ENCODE peak calls at places on chromosomes 1 and 21, in seven cellular contexts. D is GM12878, I is H1, N is HepG2, O is Panc1, E is K562, K is SK-N-SH. U is an unnamed sample.

GRCh38 chr1:177546346-177546745 is 375.6 kb downstream of the BRINP2 start:
- DNase-seq in D (no peak), I (no peak), N (no peak), O (no peak), E (no peak), K (no peak), U (no peak)

GRCh38 chr1:81254560-81254959 is 546.2 kb upstream of the ADGRL2 start:
- DNase-seq in D (no peak), I (peak), N (peak), O (no peak), E (no peak), K (no peak), U (peak)

GRCh38 chr1:116763116-116763786 is 9.0 kb downstream of the CD2 start:
- DNase-seq in D (no peak), I (peak), N (no peak), O (no peak), E (no peak), K (no peak), U (no peak)

GRCh38 chr1:17795836-17796645 is 40.9 kb downstream of the ACTL8 start:
- DNase-seq in D (no peak), I (no peak), N (no peak), O (no peak), E (no peak), K (no peak), U (no peak)

GRCh38 chr1:244326757-244327156 is 125.0 kb downstream of the ADSS2 start:
- DNase-seq in D (no peak), I (no peak), N (no peak), O (no peak), E (no peak), K (no peak), U (no peak)

GRCh38 chr1:53293123-53293522 is 34.7 kb downstream of the LRP8 start:
- DNase-seq in D (no peak), I (no peak), N (no peak), O (no peak), E (no peak), K (no peak), U (no peak)

GRCh38 chr1:4268262-4268889 is 368.3 kb upstream of the C1orf174 start:
- DNase-seq in D (no peak), I (no peak), N (no peak), O (no peak), E (no peak), K (no peak), U (no peak)

GRCh38 chr21:44647222-44647552 is 973 bp downstream of the KRTAP10-11 start:
- DNase-seq in D (no peak), I (no peak), N (no peak), O (no peak), E (no peak), K (no peak), U (no peak)

GRCh38 chr1:176575991-176576390 is 113.0 kb downstream of the PAPPA2 start:
- DNase-seq in D (no peak), I (no peak), N (no peak), O (no peak), E (no peak), K (no peak), U (no peak)

GRCh38 chr1:28339551-28339950 is 10.7 kb downstream of the MED18 start:
- DNase-seq in D (no peak), I (no peak), N (no peak), O (no peak), E (no peak), K (no peak), U (no peak)

GRCh38 chr1:226697151-226697575 is 41.9 kb downstream of the ITPKB start:
- DNase-seq in D (peak), I (no peak), N (no peak), O (no peak), E (no peak), K (no peak), U (no peak)

GRCh38 chr21:16879479-16879878 is 633.4 kb upstream of the CXADR start:
- DNase-seq in D (no peak), I (no peak), N (no peak), O (no peak), E (no peak), K (no peak), U (no peak)

GRCh38 chr1:182149411-182149965 is 88.0 kb upstream of the ZNF648 start:
- DNase-seq in D (no peak), I (no peak), N (no peak), O (no peak), E (peak), K (no peak), U (no peak)

GRCh38 chr1:93014156-93014555 is 52.9 kb upstream of the DIPK1A start:
- DNase-seq in D (no peak), I (no peak), N (no peak), O (no peak), E (no peak), K (no peak), U (no peak)

GRCh38 chr1:183495420-183495819 is 23.1 kb downstream of the SMG7 start:
- DNase-seq in D (no peak), I (no peak), N (no peak), O (no peak), E (no peak), K (no peak), U (no peak)

GRCh38 chr1:180580237-180580636 is 21.5 kb downstream of the OVAAL start:
- DNase-seq in D (no peak), I (no peak), N (no peak), O (no peak), E (no peak), K (peak), U (no peak)

GRCh38 chr1:109617291-109617801 is 2.1 kb downstream of the GNAT2 start:
- DNase-seq in D (no peak), I (no peak), N (peak), O (no peak), E (peak), K (peak), U (peak)

GRCh38 chr1:170461762-170462384 is 70.1 kb upstream of the GORAB start:
- DNase-seq in D (no peak), I (no peak), N (no peak), O (no peak), E (no peak), K (no peak), U (no peak)

GRCh38 chr21:42146821-42147220 is 72.1 kb upstream of the ABCG1 start:
- DNase-seq in D (no peak), I (no peak), N (no peak), O (no peak), E (no peak), K (no peak), U (no peak)

GRCh38 chr1:55353709-55354620 is 138.8 kb upstream of the USP24 start:
- DNase-seq in D (no peak), I (no peak), N (no peak), O (no peak), E (no peak), K (no peak), U (no peak)

DNA sequence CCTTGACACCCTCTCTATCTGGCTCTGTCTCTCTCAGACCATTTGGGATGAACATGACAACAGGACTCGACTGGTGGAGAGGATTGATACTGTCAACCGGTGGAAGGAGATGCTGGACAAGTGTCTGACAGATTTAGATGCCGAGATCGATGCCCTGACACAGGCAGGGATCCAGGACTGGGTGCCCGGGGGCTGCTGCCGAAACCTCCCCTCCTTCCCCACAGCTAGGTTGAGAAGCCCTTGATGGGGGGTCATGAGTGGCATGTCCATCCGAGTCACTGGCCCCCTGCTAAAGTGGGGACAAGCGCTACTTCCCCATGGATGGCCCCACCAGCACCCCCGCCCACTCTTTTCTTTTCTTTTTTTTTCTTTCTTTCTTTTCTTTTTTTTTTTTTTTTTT is 1.2 kb downstream of the TEKT2 start:
- DNase-seq in D (no peak), I (no peak), N (no peak), O (no peak), E (no peak), K (no peak), U (no peak)
- TF ChIP-seq SIN3A in D (no peak), I (no peak), N (no peak), O (no peak), E (no peak), K (no peak), U (no peak)

DNA sequence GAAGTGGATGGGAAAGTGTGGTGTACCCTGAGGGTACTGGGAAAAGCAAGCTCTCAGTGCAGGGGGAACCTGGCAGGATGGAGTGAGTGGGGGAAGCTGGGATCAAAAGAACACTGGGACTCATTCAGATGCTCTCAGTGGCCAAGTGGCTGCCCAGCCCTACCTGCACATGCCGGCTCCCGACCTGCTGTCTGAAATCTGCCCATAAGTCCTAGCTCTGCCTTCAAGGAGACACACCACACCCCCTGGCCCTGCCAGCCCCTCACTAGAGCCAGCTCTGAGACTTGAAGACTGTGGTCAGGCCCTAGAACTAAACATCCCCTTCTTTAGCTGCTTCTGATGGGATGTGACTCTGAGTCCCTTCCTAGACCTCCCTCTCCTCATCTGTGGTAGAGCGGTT is 2.2 kb downstream of the TMEM54 start:
- DNase-seq in D (no peak), I (no peak), N (no peak), O (no peak), E (no peak), K (peak), U (no peak)
- TF ChIP-seq SIN3A in D (no peak), I (no peak), N (no peak), O (no peak), E (no peak), K (no peak), U (no peak)

DNA sequence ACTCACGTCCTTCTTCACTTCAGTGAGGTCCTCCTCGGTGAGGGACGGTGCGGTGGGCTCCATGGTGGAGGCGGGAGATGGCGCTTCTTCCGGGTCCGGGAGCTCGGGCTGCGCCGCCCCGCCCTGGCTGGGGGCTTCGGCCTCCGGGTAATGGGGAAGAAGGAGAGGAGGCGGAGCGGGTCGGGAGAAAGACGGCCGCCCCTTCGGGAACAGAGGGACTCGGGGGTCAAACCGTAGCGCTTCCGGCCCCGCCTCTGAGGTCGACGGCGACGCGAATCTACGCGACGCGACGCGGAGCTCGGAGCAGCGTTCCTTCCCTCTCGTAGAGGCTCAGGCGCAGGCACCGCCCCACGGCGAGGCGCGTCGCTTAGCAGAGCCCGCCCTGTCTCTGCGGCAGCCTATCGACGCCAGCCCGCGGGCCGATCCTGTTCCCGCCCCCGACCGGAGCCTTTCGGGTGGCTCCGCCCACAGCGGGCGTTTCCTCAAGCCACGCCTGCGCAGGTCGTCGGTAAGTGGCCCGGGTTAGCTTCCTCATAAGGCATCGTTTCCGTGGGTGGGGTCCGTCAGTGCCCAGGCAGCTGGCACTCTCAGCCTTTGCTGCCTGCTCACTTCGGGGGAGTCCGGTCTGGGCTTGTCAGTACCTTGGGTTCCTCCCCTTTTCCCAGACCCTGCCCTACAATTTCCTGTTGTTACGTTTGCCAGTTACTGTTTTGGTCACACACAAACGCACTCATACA is at the start of gene BCL10:
- DNase-seq in D (peak), I (peak), N (peak), O (peak), E (peak), K (peak), U (peak)
- TF ChIP-seq SIN3A in D (peak), I (peak), N (peak), O (peak), E (peak), K (peak), U (peak)

GRCh38 chr1:222852326-222852725 is 37.5 kb downstream of the DISP1 start:
- DNase-seq in D (no peak), I (no peak), N (no peak), O (no peak), E (no peak), K (no peak), U (no peak)
- TF ChIP-seq SIN3A in D (no peak), I (no peak), N (no peak), O (no peak), E (no peak), K (no peak), U (no peak)

GRCh38 chr1:65084068-65084467 is 63.9 kb upstream of the AK4 start:
- DNase-seq in D (no peak), I (no peak), N (no peak), O (no peak), E (no peak), K (no peak), U (no peak)
- TF ChIP-seq SIN3A in D (no peak), I (no peak), N (no peak), O (no peak), E (no peak), K (no peak), U (no peak)

GRCh38 chr1:1153874-1154273 is 19.8 kb upstream of the TTLL10 start:
- DNase-seq in D (no peak), I (no peak), N (peak), O (no peak), E (no peak), K (no peak), U (no peak)
- TF ChIP-seq SIN3A in D (no peak), I (no peak), N (no peak), O (no peak), E (no peak), K (no peak), U (no peak)

GRCh38 chr1:201007481-201007880 is 16.0 kb downstream of the KIF21B start:
- DNase-seq in D (no peak), I (no peak), N (no peak), O (no peak), E (no peak), K (no peak), U (no peak)

GRCh38 chr1:201011616-201012015 is 11.9 kb downstream of the KIF21B start:
- DNase-seq in D (no peak), I (no peak), N (no peak), O (no peak), E (no peak), K (peak), U (no peak)

GRCh38 chr1:201008666-201009360 is 14.7 kb downstream of the KIF21B start:
- DNase-seq in D (no peak), I (no peak), N (no peak), O (no peak), E (no peak), K (no peak), U (no peak)

GRCh38 chr1:201013031-201013485 is 10.5 kb downstream of the KIF21B start:
- DNase-seq in D (no peak), I (no peak), N (no peak), O (no peak), E (peak), K (no peak), U (no peak)

DNA sequence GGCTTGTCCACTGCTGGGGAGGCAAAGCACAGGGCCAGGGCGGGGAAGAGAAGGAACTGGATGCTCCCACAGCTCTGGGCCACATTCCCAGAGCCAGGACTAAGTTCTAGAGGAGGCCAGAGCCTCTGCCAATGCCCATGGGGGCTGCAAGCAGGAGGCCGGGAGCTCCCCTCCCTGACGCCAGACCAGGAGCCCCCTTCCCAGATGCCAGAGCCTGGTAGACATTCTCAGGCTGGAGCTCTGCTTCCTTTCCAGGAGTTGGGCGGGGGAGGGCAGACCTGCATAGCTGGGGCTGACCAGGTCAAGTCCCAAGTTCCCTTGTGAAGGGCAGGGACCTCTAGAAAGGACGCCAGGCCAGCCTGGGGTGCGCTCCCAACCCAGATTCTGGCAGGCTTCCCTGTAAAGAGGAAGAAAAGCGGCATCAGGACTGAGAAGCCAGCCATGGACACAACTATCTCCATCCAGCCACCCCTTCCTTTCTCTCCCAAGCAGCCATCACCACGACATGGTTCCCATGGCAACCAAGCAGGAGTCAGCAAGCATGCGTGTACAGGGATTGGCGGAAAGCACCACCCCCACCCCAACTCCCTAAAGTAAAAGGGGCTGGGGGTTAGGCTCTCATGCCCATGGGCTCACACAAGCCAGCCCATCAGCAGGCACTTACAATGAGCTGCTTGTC is 13.4 kb downstream of the KIF21B start:
- DNase-seq in D (no peak), I (no peak), N (no peak), O (no peak), E (no peak), K (no peak), U (no peak)
- TF ChIP-seq SIN3A in D (no peak), I (peak), N (no peak), O (no peak), E (no peak), K (no peak), U (no peak)

GRCh38 chr1:22096036-22096435 is 43.5 kb downstream of the CDC42 start:
- DNase-seq in D (no peak), I (no peak), N (no peak), O (no peak), E (no peak), K (no peak), U (no peak)
- TF ChIP-seq SIN3A in D (no peak), I (no peak), N (no peak), O (no peak), E (no peak), K (no peak), U (no peak)

U was measured in HCT116.